ENCODE peak calls at places on chromosomes 6 and 20, in eight cellular contexts. J, Z, D, T, Q, G, Y and M are unnamed samples.

GRCh38 chr6:170470673-170471072 is 82.4 kb downstream of the PSMB1 start:
- DNase-seq in J (no peak), Z (no peak), D (no peak), T (no peak), Q (no peak), G (no peak), Y (peak; percentile 15), M (no peak)

GRCh38 chr6:125858427-125859320 is 67.9 kb downstream of the NCOA7 start:
- DNase-seq in J (peak; percentile 42), Z (peak; percentile 56), D (peak; percentile 85), T (peak; percentile 35), Q (peak; percentile 57), G (peak; percentile 62), Y (peak; percentile 80), M (peak; percentile 85)

GRCh38 chr20:25243416-25243979 is 4.4 kb upstream of the PYGB start:
- DNase-seq in J (no peak), Z (no peak), D (no peak), T (no peak), Q (no peak), G (no peak), Y (no peak), M (no peak)

GRCh38 chr20:5072756-5073153 is 47.0 kb downstream of the PCNA start:
- DNase-seq in J (no peak), Z (no peak), D (no peak), T (no peak), Q (no peak), G (no peak), Y (no peak), M (no peak)

GRCh38 chr6:56595490-56596122 is 47.1 kb downstream of the DST start:
- DNase-seq in J (peak; percentile 12), Z (peak; percentile 30), D (peak; percentile 5), T (peak; percentile 29), Q (peak; percentile 49), G (peak; percentile 34), Y (peak; percentile 30), M (peak; percentile 74)

GRCh38 chr20:13758884-13759283 is 25.8 kb downstream of the ESF1 start:
- DNase-seq in J (no peak), Z (no peak), D (no peak), T (no peak), Q (no peak), G (no peak), Y (no peak), M (no peak)

GRCh38 chr20:41364236-41364855 is 2.3 kb downstream of the EMILIN3 start:
- DNase-seq in J (no peak), Z (no peak), D (no peak), T (no peak), Q (no peak), G (no peak), Y (no peak), M (no peak)

GRCh38 chr20:6039766-6040165 is 14.1 kb downstream of the LRRN4 start:
- DNase-seq in J (no peak), Z (no peak), D (no peak), T (no peak), Q (no peak), G (no peak), Y (no peak), M (no peak)

GRCh38 chr20:42945194-42945593 is 244.5 kb downstream of the PTPRT start:
- DNase-seq in J (no peak), Z (no peak), D (no peak), T (no peak), Q (no peak), G (no peak), Y (no peak), M (no peak)

GRCh38 chr6:112163295-112164257 is 76.2 kb downstream of the FAM229B start:
- DNase-seq in J (peak; percentile 33), Z (peak; percentile 76), D (peak; percentile 35), T (peak; percentile 70), Q (peak; percentile 35), G (peak; percentile 83), Y (peak; percentile 31), M (peak; percentile 50)

GRCh38 chr6:45569210-45569945 is 191.6 kb upstream of the SUPT3H start:
- DNase-seq in J (no peak), Z (no peak), D (no peak), T (no peak), Q (no peak), G (no peak), Y (no peak), M (no peak)

GRCh38 chr6:159919011-159919511 is 28.3 kb downstream of the MAS1 start:
- DNase-seq in J (no peak), Z (no peak), D (no peak), T (no peak), Q (no peak), G (no peak), Y (peak; percentile 77), M (no peak)

GRCh38 chr6:2542858-2543218 is 207.9 kb downstream of the MYLK4 start:
- DNase-seq in J (no peak), Z (no peak), D (no peak), T (no peak), Q (no peak), G (no peak), Y (peak; percentile 89), M (peak; percentile 61)

GRCh38 chr6:169019727-169020491 is 233.7 kb downstream of the THBS2 start:
- DNase-seq in J (no peak), Z (no peak), D (no peak), T (no peak), Q (no peak), G (no peak), Y (peak; percentile 14), M (no peak)

GRCh38 chr20:39029324-39029820 is 67.2 kb downstream of the DHX35 start:
- DNase-seq in J (no peak), Z (no peak), D (no peak), T (no peak), Q (no peak), G (no peak), Y (no peak), M (no peak)

GRCh38 chr20:57392512-57393271 is 1.5 kb downstream of the RBM38 start:
- DNase-seq in J (no peak), Z (no peak), D (no peak), T (no peak), Q (no peak), G (peak; percentile 60), Y (no peak), M (peak; percentile 76)

GRCh38 chr6:109342564-109342963 is 39.7 kb downstream of the CD164 start:
- DNase-seq in J (no peak), Z (no peak), D (no peak), T (no peak), Q (no peak), G (no peak), Y (no peak), M (peak; percentile 27)

GRCh38 chr20:38764563-38765355 is 16.5 kb downstream of the ACTR5 start:
- DNase-seq in J (peak; percentile 87), Z (peak; percentile 37), D (peak; percentile 86), T (no peak), Q (no peak), G (peak; percentile 60), Y (peak; percentile 93), M (peak; percentile 56)

GRCh38 chr20:36988494-36988966 is 37.0 kb upstream of the SAMHD1 start:
- DNase-seq in J (no peak), Z (no peak), D (no peak), T (no peak), Q (no peak), G (no peak), Y (peak; percentile 58), M (no peak)

GRCh38 chr20:19205999-19206398 is 6.4 kb upstream of the SLC24A3 start:
- DNase-seq in J (peak; percentile 22), Z (peak; percentile 67), D (peak; percentile 47), T (peak; percentile 71), Q (peak; percentile 83), G (peak; percentile 86), Y (peak; percentile 10), M (peak; percentile 85)

GRCh38 chr20:64182146-64182865 is 18.1 kb downstream of the MYT1 start:
- DNase-seq in J (no peak), Z (no peak), D (no peak), T (no peak), Q (no peak), G (no peak), Y (no peak), M (no peak)

GRCh38 chr6:111888928-111889696 is 15.9 kb upstream of the FYN start:
- DNase-seq in J (no peak), Z (no peak), D (no peak), T (peak; percentile 37), Q (peak; percentile 52), G (no peak), Y (peak; percentile 30), M (no peak)

GRCh38 chr6:151240036-151240685 is 394 bp downstream of the AKAP12 start:
- DNase-seq in J (peak; percentile 59), Z (peak; percentile 34), D (peak; percentile 60), T (peak; percentile 85), Q (peak; percentile 94), G (peak; percentile 36), Y (peak; percentile 64), M (peak; percentile 60)
- TF ChIP-seq POLR2A in J (peak; percentile 66), Z (peak; percentile 30), D (peak; percentile 56), T (peak; percentile 75), Q (peak; percentile 68), G (no peak), Y (peak; percentile 74), M (peak; percentile 14)

GRCh38 chr6:30626484-30627366 is at the start of gene ATAT1:
- DNase-seq in J (peak; percentile 70), Z (peak; percentile 88), D (peak; percentile 82), T (peak; percentile 89), Q (peak; percentile 91), G (peak; percentile 93), Y (peak; percentile 68), M (peak; percentile 85)
- TF ChIP-seq POLR2A in J (peak; percentile 60), Z (peak; percentile 62), D (peak; percentile 80), T (peak; percentile 57), Q (peak; percentile 58), G (no peak), Y (peak; percentile 76), M (peak; percentile 76)

GRCh38 chr6:13500264-13500663 is 12.9 kb upstream of the GFOD1 start:
- DNase-seq in J (no peak), Z (no peak), D (no peak), T (no peak), Q (no peak), G (no peak), Y (no peak), M (no peak)
- TF ChIP-seq POLR2A in J (no peak), Z (no peak), D (no peak), T (no peak), Q (no peak), G (no peak), Y (no peak), M (no peak)

GRCh38 chr20:3146732-3147341 is 12.8 kb downstream of the FASTKD5 start:
- DNase-seq in J (no peak), Z (no peak), D (no peak), T (no peak), Q (no peak), G (no peak), Y (peak; percentile 9), M (no peak)
- TF ChIP-seq POLR2A in J (no peak), Z (no peak), D (no peak), T (no peak), Q (no peak), G (no peak), Y (no peak), M (no peak)